ENCODE peak calls at places on chromosomes 2 and 18, in four cellular contexts. O is stomach, S is PC-9, W is AG04450. G is an unnamed sample.

GRCh38 chr18:31819106-31819924 is 58.6 kb upstream of the SLC25A52 start:
- DNase-seq in O (no peak), S (peak), W (peak), G (no peak)

GRCh38 chr2:240561325-240561971 is 1.3 kb downstream of the DUSP28 start:
- DNase-seq in O (no peak), S (peak), W (no peak), G (no peak)

GRCh38 chr2:232522014-232522854 is 2.0 kb downstream of the PRSS56 start:
- DNase-seq in O (peak), S (peak), W (no peak), G (peak)

GRCh38 chr2:202172439-202173191 is 65.8 kb downstream of the SUMO1 start:
- DNase-seq in O (no peak), S (no peak), W (no peak), G (no peak)

GRCh38 chr2:37875332-37875976 is 49.6 kb upstream of the RMDN2 start:
- DNase-seq in O (no peak), S (no peak), W (no peak), G (no peak)

GRCh38 chr18:13096232-13096631 is 105.1 kb downstream of the CEP192 start:
- DNase-seq in O (no peak), S (no peak), W (no peak), G (no peak)

GRCh38 chr2:9765611-9766531 is 77.4 kb upstream of the TAF1B start:
- DNase-seq in O (no peak), S (no peak), W (no peak), G (no peak)

GRCh38 chr2:237870754-237871651 is 11.6 kb downstream of the RAMP1 start:
- DNase-seq in O (no peak), S (no peak), W (no peak), G (no peak)

GRCh38 chr2:134402385-134402784 is 148.5 kb downstream of the MGAT5 start:
- DNase-seq in O (no peak), S (no peak), W (no peak), G (no peak)

GRCh38 chr18:34117319-34117718 is 107.4 kb downstream of the NOL4 start:
- DNase-seq in O (no peak), S (no peak), W (no peak), G (no peak)

GRCh38 chr18:61820842-61821241 is 72.0 kb downstream of the RNF152 start:
- DNase-seq in O (no peak), S (no peak), W (no peak), G (no peak)

GRCh38 chr2:202278944-202279343 is 13.4 kb downstream of the NOP58 start:
- DNase-seq in O (no peak), S (no peak), W (no peak), G (no peak)

GRCh38 chr2:194867328-194867727 is 789.7 kb upstream of the SLC39A10 start:
- DNase-seq in O (no peak), S (no peak), W (no peak), G (no peak)

GRCh38 chr18:57728941-57729511 is 74.1 kb downstream of the ATP8B1 start:
- DNase-seq in O (peak), S (peak), W (no peak), G (no peak)

GRCh38 chr2:236167297-236168109 is 683 bp downstream of the GBX2 start:
- DNase-seq in O (no peak), S (peak), W (no peak), G (no peak)
- TF ChIP-seq CTCF in O (no peak), S (peak), W (peak), G (no peak)

DNA sequence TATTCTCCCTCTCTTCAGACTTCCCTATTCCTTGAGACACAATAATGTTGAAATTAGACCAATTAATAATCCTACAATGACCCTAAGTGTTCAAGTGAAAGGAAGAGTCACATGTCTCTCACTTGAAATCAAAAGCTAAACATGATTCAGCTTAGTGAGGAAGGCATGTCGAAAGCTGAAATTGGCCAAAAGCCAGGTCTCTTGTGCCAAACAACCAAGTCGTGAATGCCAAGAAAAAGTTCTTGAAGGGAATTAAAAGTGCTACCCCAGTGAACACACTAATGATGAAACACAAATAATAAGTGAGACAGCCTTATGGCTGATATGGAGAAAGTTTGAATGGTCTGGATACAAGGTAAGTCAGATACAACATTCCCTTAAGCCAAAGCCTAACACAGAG is 115.4 kb downstream of the PXDN start:
- DNase-seq in O (peak), S (no peak), W (no peak), G (peak)
- H3K27ac ChIP-seq in O (no peak), S (no peak), W (no peak), G (no peak)

DNA sequence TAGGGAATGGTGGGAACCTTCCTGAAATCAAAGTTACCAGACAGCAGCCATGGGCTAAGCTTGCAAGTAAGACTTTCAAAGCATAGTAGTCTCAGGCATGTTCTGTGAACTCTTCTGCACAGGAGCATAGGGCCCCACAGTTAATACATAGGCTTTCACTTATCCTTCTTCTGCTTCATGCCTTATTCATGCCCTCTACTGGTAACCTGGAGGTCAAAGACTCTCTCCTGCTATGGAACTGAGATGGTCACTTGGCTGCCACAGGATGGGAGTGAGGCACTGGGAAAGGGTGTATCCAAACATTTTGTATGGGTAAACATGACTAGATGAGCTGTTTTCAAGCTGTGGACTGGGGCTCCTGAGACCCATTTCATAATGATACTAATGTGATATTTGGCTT is 49.1 kb upstream of the ZNF638 start:
- DNase-seq in O (no peak), S (no peak), W (no peak), G (no peak)
- TF ChIP-seq CTCF in O (no peak), S (no peak), W (no peak), G (no peak)

GRCh38 chr2:122273785-122274419 is 518.5 kb downstream of the TSN start:
- DNase-seq in O (no peak), S (no peak), W (no peak), G (no peak)
- H3K27ac ChIP-seq in O (no peak), S (no peak), W (no peak), G (no peak)

G was measured in lung.